ENCODE peak calls at places on chromosome 19, in eight cellular contexts. One of them, this sample, is unnamed.

GRCh38 chr19:41958367-41959055 is 610 bp downstream of the RABAC1 start:
- DNase-seq in MCF 10A: peak
- DNase-seq in HFFc6: peak
- DNase-seq in stimulated activated CD4-positive, alpha-beta T cell treated with anti-CD3 and anti-CD28 coated beads, Interleukin-4, amount 100 ng/mL, for 4 hours: peak
- DNase-seq in GM04504: peak
- DNase-seq in hippocampal formation: peak
- DNase-seq in stimulated activated CD8-positive, alpha-beta memory T cell treated with anti-CD3 and anti-CD28 coated beads, Interleukin-2, amount 100 ng/mL, for 48 hours: peak
- DNase-seq in upper lobe of right lung: peak
- DNase-seq in this sample: peak

GRCh38 chr19:10567696-10568443 is 909 bp downstream of the CDKN2D start:
- DNase-seq in MCF 10A: no peak
- DNase-seq in HFFc6: no peak
- DNase-seq in stimulated activated CD4-positive, alpha-beta T cell treated with anti-CD3 and anti-CD28 coated beads, Interleukin-4, amount 100 ng/mL, for 4 hours: peak
- DNase-seq in GM04504: no peak
- DNase-seq in hippocampal formation: no peak
- DNase-seq in stimulated activated CD8-positive, alpha-beta memory T cell treated with anti-CD3 and anti-CD28 coated beads, Interleukin-2, amount 100 ng/mL, for 48 hours: no peak
- DNase-seq in upper lobe of right lung: no peak
- DNase-seq in this sample: no peak

GRCh38 chr19:11142528-11143171 is 12.9 kb downstream of the SPC24 start:
- DNase-seq in MCF 10A: peak
- DNase-seq in HFFc6: peak
- DNase-seq in stimulated activated CD4-positive, alpha-beta T cell treated with anti-CD3 and anti-CD28 coated beads, Interleukin-4, amount 100 ng/mL, for 4 hours: no peak
- DNase-seq in GM04504: peak
- DNase-seq in hippocampal formation: peak
- DNase-seq in stimulated activated CD8-positive, alpha-beta memory T cell treated with anti-CD3 and anti-CD28 coated beads, Interleukin-2, amount 100 ng/mL, for 48 hours: no peak
- DNase-seq in upper lobe of right lung: peak
- DNase-seq in this sample: peak

GRCh38 chr19:11337080-11337479 is 2.4 kb downstream of the RAB3D start:
- DNase-seq in MCF 10A: no peak
- DNase-seq in HFFc6: no peak
- DNase-seq in stimulated activated CD4-positive, alpha-beta T cell treated with anti-CD3 and anti-CD28 coated beads, Interleukin-4, amount 100 ng/mL, for 4 hours: no peak
- DNase-seq in GM04504: no peak
- DNase-seq in hippocampal formation: no peak
- DNase-seq in stimulated activated CD8-positive, alpha-beta memory T cell treated with anti-CD3 and anti-CD28 coated beads, Interleukin-2, amount 100 ng/mL, for 48 hours: no peak
- DNase-seq in upper lobe of right lung: no peak
- DNase-seq in this sample: no peak

GRCh38 chr19:31140717-31141116 is 208.5 kb downstream of the TSHZ3 start:
- DNase-seq in MCF 10A: peak
- DNase-seq in HFFc6: peak
- DNase-seq in stimulated activated CD4-positive, alpha-beta T cell treated with anti-CD3 and anti-CD28 coated beads, Interleukin-4, amount 100 ng/mL, for 4 hours: no peak
- DNase-seq in GM04504: no peak
- DNase-seq in hippocampal formation: no peak
- DNase-seq in stimulated activated CD8-positive, alpha-beta memory T cell treated with anti-CD3 and anti-CD28 coated beads, Interleukin-2, amount 100 ng/mL, for 48 hours: no peak
- DNase-seq in upper lobe of right lung: no peak
- DNase-seq in this sample: no peak

GRCh38 chr19:55119053-55119452 is 1.6 kb upstream of the PPP1R12C start:
- DNase-seq in MCF 10A: no peak
- DNase-seq in HFFc6: no peak
- DNase-seq in stimulated activated CD4-positive, alpha-beta T cell treated with anti-CD3 and anti-CD28 coated beads, Interleukin-4, amount 100 ng/mL, for 4 hours: no peak
- DNase-seq in GM04504: no peak
- DNase-seq in hippocampal formation: no peak
- DNase-seq in stimulated activated CD8-positive, alpha-beta memory T cell treated with anti-CD3 and anti-CD28 coated beads, Interleukin-2, amount 100 ng/mL, for 48 hours: no peak
- DNase-seq in upper lobe of right lung: no peak
- DNase-seq in this sample: no peak

GRCh38 chr19:3176715-3177501 is 1.7 kb upstream of the S1PR4 start:
- DNase-seq in MCF 10A: peak
- DNase-seq in HFFc6: peak
- DNase-seq in stimulated activated CD4-positive, alpha-beta T cell treated with anti-CD3 and anti-CD28 coated beads, Interleukin-4, amount 100 ng/mL, for 4 hours: peak
- DNase-seq in GM04504: peak
- DNase-seq in hippocampal formation: no peak
- DNase-seq in stimulated activated CD8-positive, alpha-beta memory T cell treated with anti-CD3 and anti-CD28 coated beads, Interleukin-2, amount 100 ng/mL, for 48 hours: peak
- DNase-seq in upper lobe of right lung: peak
- DNase-seq in this sample: no peak

GRCh38 chr19:5934779-5935472 is 20.9 kb downstream of the CAPS start:
- DNase-seq in MCF 10A: no peak
- DNase-seq in HFFc6: peak
- DNase-seq in stimulated activated CD4-positive, alpha-beta T cell treated with anti-CD3 and anti-CD28 coated beads, Interleukin-4, amount 100 ng/mL, for 4 hours: no peak
- DNase-seq in GM04504: no peak
- DNase-seq in hippocampal formation: no peak
- DNase-seq in stimulated activated CD8-positive, alpha-beta memory T cell treated with anti-CD3 and anti-CD28 coated beads, Interleukin-2, amount 100 ng/mL, for 48 hours: no peak
- DNase-seq in upper lobe of right lung: no peak
- DNase-seq in this sample: no peak

GRCh38 chr19:12766051-12766521 is 9.3 kb downstream of the HOOK2 start:
- DNase-seq in MCF 10A: peak
- DNase-seq in HFFc6: peak
- DNase-seq in stimulated activated CD4-positive, alpha-beta T cell treated with anti-CD3 and anti-CD28 coated beads, Interleukin-4, amount 100 ng/mL, for 4 hours: peak
- DNase-seq in GM04504: no peak
- DNase-seq in hippocampal formation: peak
- DNase-seq in stimulated activated CD8-positive, alpha-beta memory T cell treated with anti-CD3 and anti-CD28 coated beads, Interleukin-2, amount 100 ng/mL, for 48 hours: peak
- DNase-seq in upper lobe of right lung: peak
- DNase-seq in this sample: no peak

GRCh38 chr19:46606681-46607440 is 5.7 kb downstream of the CALM3 start:
- DNase-seq in MCF 10A: no peak
- DNase-seq in HFFc6: no peak
- DNase-seq in stimulated activated CD4-positive, alpha-beta T cell treated with anti-CD3 and anti-CD28 coated beads, Interleukin-4, amount 100 ng/mL, for 4 hours: no peak
- DNase-seq in GM04504: no peak
- DNase-seq in hippocampal formation: no peak
- DNase-seq in stimulated activated CD8-positive, alpha-beta memory T cell treated with anti-CD3 and anti-CD28 coated beads, Interleukin-2, amount 100 ng/mL, for 48 hours: no peak
- DNase-seq in upper lobe of right lung: peak
- DNase-seq in this sample: no peak

GRCh38 chr19:27758626-27759505 is 1454.1 kb downstream of the UQCRFS1 start:
- DNase-seq in MCF 10A: no peak
- DNase-seq in HFFc6: no peak
- DNase-seq in stimulated activated CD4-positive, alpha-beta T cell treated with anti-CD3 and anti-CD28 coated beads, Interleukin-4, amount 100 ng/mL, for 4 hours: no peak
- DNase-seq in GM04504: no peak
- DNase-seq in hippocampal formation: no peak
- DNase-seq in stimulated activated CD8-positive, alpha-beta memory T cell treated with anti-CD3 and anti-CD28 coated beads, Interleukin-2, amount 100 ng/mL, for 48 hours: no peak
- DNase-seq in upper lobe of right lung: no peak
- DNase-seq in this sample: no peak

GRCh38 chr19:29952127-29952526 is 10.1 kb downstream of the URI1 start:
- DNase-seq in MCF 10A: no peak
- DNase-seq in HFFc6: no peak
- DNase-seq in stimulated activated CD4-positive, alpha-beta T cell treated with anti-CD3 and anti-CD28 coated beads, Interleukin-4, amount 100 ng/mL, for 4 hours: no peak
- DNase-seq in GM04504: no peak
- DNase-seq in hippocampal formation: no peak
- DNase-seq in stimulated activated CD8-positive, alpha-beta memory T cell treated with anti-CD3 and anti-CD28 coated beads, Interleukin-2, amount 100 ng/mL, for 48 hours: no peak
- DNase-seq in upper lobe of right lung: no peak
- DNase-seq in this sample: no peak

GRCh38 chr19:19540707-19541515 is 2.8 kb downstream of the CILP2 start:
- DNase-seq in MCF 10A: peak
- DNase-seq in HFFc6: no peak
- DNase-seq in stimulated activated CD4-positive, alpha-beta T cell treated with anti-CD3 and anti-CD28 coated beads, Interleukin-4, amount 100 ng/mL, for 4 hours: peak
- DNase-seq in GM04504: no peak
- DNase-seq in hippocampal formation: no peak
- DNase-seq in stimulated activated CD8-positive, alpha-beta memory T cell treated with anti-CD3 and anti-CD28 coated beads, Interleukin-2, amount 100 ng/mL, for 48 hours: peak
- DNase-seq in upper lobe of right lung: peak
- DNase-seq in this sample: peak

GRCh38 chr19:58001895-58002369 is 688 bp downstream of the ZNF606 start:
- DNase-seq in MCF 10A: no peak
- DNase-seq in HFFc6: no peak
- DNase-seq in stimulated activated CD4-positive, alpha-beta T cell treated with anti-CD3 and anti-CD28 coated beads, Interleukin-4, amount 100 ng/mL, for 4 hours: peak
- DNase-seq in GM04504: no peak
- DNase-seq in hippocampal formation: no peak
- DNase-seq in stimulated activated CD8-positive, alpha-beta memory T cell treated with anti-CD3 and anti-CD28 coated beads, Interleukin-2, amount 100 ng/mL, for 48 hours: no peak
- DNase-seq in upper lobe of right lung: no peak
- DNase-seq in this sample: no peak

GRCh38 chr19:54429176-54429495 is 13.9 kb downstream of the TTYH1 start:
- DNase-seq in MCF 10A: no peak
- DNase-seq in HFFc6: no peak
- DNase-seq in stimulated activated CD4-positive, alpha-beta T cell treated with anti-CD3 and anti-CD28 coated beads, Interleukin-4, amount 100 ng/mL, for 4 hours: no peak
- DNase-seq in GM04504: no peak
- DNase-seq in hippocampal formation: no peak
- DNase-seq in stimulated activated CD8-positive, alpha-beta memory T cell treated with anti-CD3 and anti-CD28 coated beads, Interleukin-2, amount 100 ng/mL, for 48 hours: no peak
- DNase-seq in upper lobe of right lung: no peak
- DNase-seq in this sample: no peak

GRCh38 chr19:8615813-8616596 is 5.5 kb upstream of the ADAMTS10 start:
- DNase-seq in MCF 10A: peak
- DNase-seq in HFFc6: peak
- DNase-seq in stimulated activated CD4-positive, alpha-beta T cell treated with anti-CD3 and anti-CD28 coated beads, Interleukin-4, amount 100 ng/mL, for 4 hours: peak
- DNase-seq in GM04504: no peak
- DNase-seq in hippocampal formation: peak
- DNase-seq in stimulated activated CD8-positive, alpha-beta memory T cell treated with anti-CD3 and anti-CD28 coated beads, Interleukin-2, amount 100 ng/mL, for 48 hours: peak
- DNase-seq in upper lobe of right lung: no peak
- DNase-seq in this sample: peak

GRCh38 chr19:33242129-33242528 is 16.5 kb upstream of the SLC7A10 start:
- DNase-seq in MCF 10A: no peak
- DNase-seq in HFFc6: no peak
- DNase-seq in stimulated activated CD4-positive, alpha-beta T cell treated with anti-CD3 and anti-CD28 coated beads, Interleukin-4, amount 100 ng/mL, for 4 hours: no peak
- DNase-seq in GM04504: no peak
- DNase-seq in hippocampal formation: no peak
- DNase-seq in stimulated activated CD8-positive, alpha-beta memory T cell treated with anti-CD3 and anti-CD28 coated beads, Interleukin-2, amount 100 ng/mL, for 48 hours: no peak
- DNase-seq in upper lobe of right lung: no peak
- DNase-seq in this sample: no peak

GRCh38 chr19:47509973-47510372 is 4.9 kb downstream of the NAPA start:
- DNase-seq in MCF 10A: peak
- DNase-seq in HFFc6: no peak
- DNase-seq in stimulated activated CD4-positive, alpha-beta T cell treated with anti-CD3 and anti-CD28 coated beads, Interleukin-4, amount 100 ng/mL, for 4 hours: no peak
- DNase-seq in GM04504: no peak
- DNase-seq in hippocampal formation: no peak
- DNase-seq in stimulated activated CD8-positive, alpha-beta memory T cell treated with anti-CD3 and anti-CD28 coated beads, Interleukin-2, amount 100 ng/mL, for 48 hours: no peak
- DNase-seq in upper lobe of right lung: no peak
- DNase-seq in this sample: no peak

GRCh38 chr19:32345261-32346207 is at the start of gene ZNF507:
- DNase-seq in MCF 10A: peak
- DNase-seq in HFFc6: peak
- DNase-seq in stimulated activated CD4-positive, alpha-beta T cell treated with anti-CD3 and anti-CD28 coated beads, Interleukin-4, amount 100 ng/mL, for 4 hours: peak
- DNase-seq in GM04504: peak
- DNase-seq in hippocampal formation: peak
- DNase-seq in stimulated activated CD8-positive, alpha-beta memory T cell treated with anti-CD3 and anti-CD28 coated beads, Interleukin-2, amount 100 ng/mL, for 48 hours: peak
- DNase-seq in upper lobe of right lung: peak
- DNase-seq in this sample: peak